ENCODE peak calls at places on chromosomes 2 and 18, in nine cellular contexts. G is uterus; X is Caco-2; H is GM23248; P is iPS DF 6.9; N is CD8-positive, alpha-beta memory T cell; L is endothelial cell of umbilical vein; R is CD8-positive, alpha-beta T cell; D is psoas muscle. Z is an unnamed sample.

GRCh38 chr2:152730591-152731333 is 12.3 kb downstream of the ARL6IP6 start:
- DNase-seq in G (no peak), X (peak; percentile 9), H (peak; percentile 19), P (no peak), N (peak; percentile 76), L (no peak), R (peak; percentile 27), D (no peak), Z (no peak)

GRCh38 chr2:231745303-231746038 is 35.6 kb downstream of the PDE6D start:
- DNase-seq in G (no peak), X (no peak), H (no peak), P (no peak), N (no peak), L (no peak), R (no peak), D (no peak), Z (peak; percentile 46)

GRCh38 chr18:22471546-22472131 is 53.9 kb upstream of the CTAGE1 start:
- DNase-seq in G (no peak), X (peak; percentile 37), H (peak; percentile 82), P (no peak), N (no peak), L (peak; percentile 84), R (no peak), D (no peak), Z (no peak)

GRCh38 chr18:49227456-49227855 is 233.0 kb downstream of the DYM start:
- DNase-seq in G (no peak), X (no peak), H (peak; percentile 32), P (no peak), N (peak; percentile 59), L (peak; percentile 19), R (no peak), D (no peak), Z (no peak)

GRCh38 chr18:59906203-59906602 is 6.4 kb downstream of the PMAIP1 start:
- DNase-seq in G (no peak), X (no peak), H (no peak), P (no peak), N (no peak), L (no peak), R (no peak), D (no peak), Z (no peak)

GRCh38 chr2:30385327-30385726 is 61.7 kb upstream of the LCLAT1 start:
- DNase-seq in G (no peak), X (peak; percentile 76), H (peak; percentile 63), P (no peak), N (no peak), L (peak; percentile 33), R (no peak), D (no peak), Z (no peak)

GRCh38 chr2:169363570-169364150 is 1.3 kb upstream of the LRP2 start:
- DNase-seq in G (no peak), X (peak; percentile 78), H (peak; percentile 28), P (no peak), N (peak; percentile 62), L (peak; percentile 6), R (no peak), D (peak; percentile 49), Z (no peak)

GRCh38 chr18:9721893-9722515 is 13.9 kb downstream of the RAB31 start:
- DNase-seq in G (no peak), X (no peak), H (no peak), P (no peak), N (no peak), L (no peak), R (no peak), D (no peak), Z (no peak)

GRCh38 chr2:230927711-230928341 is 2.8 kb upstream of the GPR55 start:
- DNase-seq in G (no peak), X (no peak), H (no peak), P (no peak), N (no peak), L (no peak), R (no peak), D (no peak), Z (no peak)

GRCh38 chr2:43458002-43458628 is 137.7 kb downstream of the THADA start:
- DNase-seq in G (no peak), X (no peak), H (peak; percentile 88), P (no peak), N (no peak), L (peak; percentile 30), R (no peak), D (no peak), Z (no peak)

GRCh38 chr2:270861-271260 is 6.1 kb downstream of the ACP1 start:
- DNase-seq in G (no peak), X (no peak), H (no peak), P (no peak), N (no peak), L (no peak), R (no peak), D (no peak), Z (no peak)

GRCh38 chr18:51541230-51541629 is 343.7 kb upstream of the MEX3C start:
- DNase-seq in G (no peak), X (no peak), H (no peak), P (no peak), N (no peak), L (no peak), R (no peak), D (no peak), Z (no peak)

GRCh38 chr2:104701471-104701911 is 152.4 kb upstream of the POU3F3 start:
- DNase-seq in G (no peak), X (no peak), H (no peak), P (no peak), N (no peak), L (no peak), R (no peak), D (no peak), Z (no peak)

DNA sequence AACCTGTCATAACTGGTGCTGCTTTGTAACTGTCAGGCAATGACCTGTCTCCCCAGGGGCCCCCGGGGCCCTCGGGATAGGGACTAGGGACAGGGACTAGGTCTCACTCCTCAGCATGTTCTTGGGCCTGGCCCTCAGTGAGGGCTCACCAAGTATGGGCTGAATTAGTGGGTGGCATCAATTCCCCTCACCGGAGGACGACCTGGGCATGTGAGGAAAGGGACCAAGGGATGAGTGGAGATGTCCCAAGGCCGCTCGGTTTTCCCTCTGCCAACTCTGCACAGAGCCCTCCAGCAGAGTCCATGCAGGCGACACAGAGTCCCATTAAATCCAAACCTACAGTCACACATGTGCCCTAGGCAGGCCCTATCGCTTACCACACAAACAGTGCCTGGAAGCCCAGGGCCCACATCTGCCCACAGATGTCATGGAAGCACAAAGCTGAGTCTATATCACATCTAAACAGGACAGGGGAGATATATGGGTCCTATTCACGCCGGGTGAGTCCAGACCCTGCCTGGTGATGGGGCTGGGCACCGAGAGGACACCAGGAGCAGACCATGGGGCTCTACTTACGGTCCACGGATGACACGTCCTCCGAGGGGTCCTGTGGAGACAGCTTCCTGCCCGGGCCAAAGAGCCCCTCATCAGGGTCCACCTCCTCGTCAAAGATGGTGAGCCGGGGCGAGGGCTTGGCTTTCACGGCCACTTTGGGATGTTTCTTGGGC is 26.6 kb downstream of the HS1BP3 start:
- DNase-seq in G (no peak), X (no peak), H (no peak), P (no peak), N (peak; percentile 38), L (no peak), R (no peak), D (peak; percentile 40), Z (no peak)
- H3K4me1 ChIP-seq in G (no peaks in the 10 kb centered on the region), X (no peaks in the 10 kb centered on the region), H (no peaks in the 10 kb centered on the region), P (no peaks in the 10 kb centered on the region), N (no peaks in the 10 kb centered on the region), L (no peaks in the 10 kb centered on the region), R (no peaks in the 10 kb centered on the region), D (peaks cover 34% of the 10 kb centered on the region), Z (peaks cover 10% of the 10 kb centered on the region)

DNA sequence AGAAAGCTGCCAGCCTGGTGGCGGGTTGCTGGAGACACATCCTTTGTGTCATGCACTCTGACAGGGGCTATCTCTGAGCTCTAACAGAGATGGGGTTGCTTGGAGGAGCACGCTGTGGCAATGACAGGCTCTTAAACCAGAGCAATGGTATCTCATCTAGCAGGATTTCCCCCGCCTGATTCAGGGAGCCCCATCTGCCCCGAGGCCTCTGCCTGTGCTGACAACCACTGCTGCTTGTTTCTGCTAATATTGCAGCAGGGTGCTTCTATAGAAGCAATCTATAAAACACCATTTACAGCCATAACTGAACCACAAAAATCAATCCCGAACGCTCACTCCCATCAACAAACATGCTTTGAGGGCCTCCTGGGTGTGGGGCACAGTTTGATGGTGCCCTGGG is 12.8 kb upstream of the DNPEP start:
- DNase-seq in G (no peak), X (no peak), H (no peak), P (no peak), N (no peak), L (no peak), R (no peak), D (no peak), Z (no peak)
- H3K4me1 ChIP-seq in G (peaks cover 4% of the 10 kb centered on the region), X (peaks cover 28% of the 10 kb centered on the region), H (peaks cover 15% of the 10 kb centered on the region), P (peaks cover 4% of the 10 kb centered on the region), N (peaks cover 9% of the 10 kb centered on the region), L (no peaks in the 10 kb centered on the region), R (peaks cover 8% of the 10 kb centered on the region), D (peaks cover 66% of the 10 kb centered on the region), Z (peaks cover 36% of the 10 kb centered on the region)

GRCh38 chr2:134201559-134201958 is 52.3 kb upstream of the MGAT5 start:
- DNase-seq in G (no peak), X (no peak), H (no peak), P (no peak), N (no peak), L (no peak), R (no peak), D (no peak), Z (no peak)
- H3K4me1 ChIP-seq in G (no peaks in the 10 kb centered on the region), X (peaks cover 11% of the 10 kb centered on the region), H (peaks cover 21% of the 10 kb centered on the region), P (peaks cover 13% of the 10 kb centered on the region), N (peaks cover 35% of the 10 kb centered on the region), L (peaks cover 20% of the 10 kb centered on the region), R (peaks cover 44% of the 10 kb centered on the region), D (peaks cover 4% of the 10 kb centered on the region), Z (peaks cover 3% of the 10 kb centered on the region)

GRCh38 chr2:120870467-120870788 is 134.8 kb downstream of the GLI2 start:
- DNase-seq in G (no peak), X (no peak), H (no peak), P (no peak), N (no peak), L (no peak), R (no peak), D (peak; percentile 38), Z (no peak)

GRCh38 chr2:120867290-120868231 is 131.9 kb downstream of the GLI2 start:
- DNase-seq in G (peak; percentile 83), X (peak; percentile 24), H (peak; percentile 97), P (no peak), N (no peak), L (peak; percentile 60), R (no peak), D (peak; percentile 92), Z (peak; percentile 20)

GRCh38 chr2:120869659-120870466 is 134.2 kb downstream of the GLI2 start:
- DNase-seq in G (no peak), X (no peak), H (peak; percentile 41), P (no peak), N (peak; percentile 19), L (no peak), R (no peak), D (peak; percentile 26), Z (no peak)

GRCh38 chr2:120868366-120868765 is 132.7 kb downstream of the GLI2 start:
- DNase-seq in G (no peak), X (no peak), H (no peak), P (no peak), N (no peak), L (no peak), R (no peak), D (peak; percentile 27), Z (no peak)

DNA sequence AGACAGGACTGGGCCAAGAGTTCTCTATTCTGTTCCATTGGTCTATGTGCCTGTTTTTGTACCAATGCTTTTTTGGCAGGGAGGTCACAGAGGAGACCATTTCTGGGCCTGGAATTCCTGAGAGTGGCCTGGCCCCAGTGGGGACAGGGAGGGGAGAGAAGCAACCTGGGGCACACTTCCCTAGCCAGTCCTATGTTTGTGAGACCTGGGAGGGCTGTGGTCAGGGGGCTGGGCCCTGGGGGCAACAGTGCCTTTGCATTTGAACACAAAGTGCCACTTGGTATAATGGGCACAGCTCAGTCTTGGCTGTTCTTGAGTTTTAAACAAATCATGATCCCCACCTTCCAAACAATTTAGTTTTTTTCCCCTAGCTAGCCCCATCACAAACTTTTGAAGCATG is 133.4 kb downstream of the GLI2 start:
- DNase-seq in G (no peak), X (no peak), H (no peak), P (no peak), N (no peak), L (no peak), R (no peak), D (peak; percentile 17), Z (no peak)
- H3K4me1 ChIP-seq in G (no peaks in the 10 kb centered on the region), X (peaks cover 4% of the 10 kb centered on the region), H (peaks cover 27% of the 10 kb centered on the region), P (peaks cover 16% of the 10 kb centered on the region), N (no peaks in the 10 kb centered on the region), L (peaks cover 5% of the 10 kb centered on the region), R (no peaks in the 10 kb centered on the region), D (peaks cover 9% of the 10 kb centered on the region), Z (peaks cover 27% of the 10 kb centered on the region)